ENCODE peak calls at places on chromosomes 2 and 18, in seven cellular contexts. T, M, F, D, A, G and I are unnamed samples.

GRCh38 chr2:96568094-96568493 is 31.5 kb downstream of the ARID5A start:
- DNase-seq in A (no peak), T (no peak), D (no peak), G (no peak), M (no peak), F (no peak), I (no peak)

GRCh38 chr2:26706616-26707473 is 14.3 kb downstream of the KCNK3 start:
- DNase-seq in G (no peak), F (no peak), T (no peak), A (no peak), D (no peak), M (no peak), I (no peak)

GRCh38 chr18:51339866-51340265 is 142.4 kb upstream of the MEX3C start:
- DNase-seq in T (no peak), A (peak; percentile 52), G (peak; percentile 37), D (no peak), F (no peak), M (no peak), I (no peak)

GRCh38 chr2:96116424-96116878 is at the start of gene ADRA2B:
- DNase-seq in A (peak; percentile 52), T (no peak), M (no peak), G (peak; percentile 73), F (no peak), D (peak; percentile 62), I (no peak)

GRCh38 chr2:233853353-233853752 is 982 bp downstream of the HJURP start:
- DNase-seq in T (no peak), A (peak; percentile 18), M (no peak), G (no peak), F (no peak), D (no peak), I (no peak)

GRCh38 chr2:31411771-31412170 is 2.8 kb downstream of the XDH start:
- DNase-seq in A (peak; percentile 63), D (no peak), G (no peak), M (no peak), T (no peak), F (no peak), I (no peak)

GRCh38 chr18:8963876-8964275 is 138.6 kb upstream of the NDUFV2 start:
- DNase-seq in D (no peak), A (no peak), F (no peak), G (no peak), T (no peak), M (no peak), I (no peak)

GRCh38 chr2:230906471-230907230 is 18.4 kb downstream of the GPR55 start:
- DNase-seq in D (peak; percentile 41), F (no peak), M (no peak), T (no peak), G (no peak), A (no peak), I (no peak)

GRCh38 chr2:229129738-229130371 is 141.2 kb downstream of the PID1 start:
- DNase-seq in A (peak; percentile 18), F (no peak), M (no peak), D (no peak), T (peak; percentile 38), G (peak; percentile 56), I (no peak)

GRCh38 chr2:102657770-102658169 is 38.4 kb downstream of the SLC9A2 start:
- DNase-seq in T (no peak), A (peak; percentile 65), D (no peak), F (no peak), G (no peak), M (no peak), I (no peak)

GRCh38 chr2:218679119-218679518 is 7.2 kb downstream of the STK36 start:
- DNase-seq in M (no peak), G (no peak), A (peak; percentile 46), D (no peak), T (no peak), F (no peak), I (no peak)

GRCh38 chr2:183037281-183037659 is 987 bp downstream of the NCKAP1 start:
- DNase-seq in A (peak; percentile 72), G (peak; percentile 51), F (no peak), M (no peak), D (no peak), T (peak; percentile 37), I (peak; percentile 24)

GRCh38 chr2:46309052-46309953 is 12.1 kb downstream of the EPAS1 start:
- DNase-seq in T (peak; percentile 75), F (no peak), D (no peak), A (peak; percentile 40), G (no peak), M (no peak), I (peak; percentile 29)

GRCh38 chr2:199108056-199108455 is 349.7 kb downstream of the SATB2 start:
- DNase-seq in D (no peak), M (no peak), G (no peak), A (no peak), T (peak; percentile 46), F (no peak), I (no peak)

GRCh38 chr2:134778372-134778771 is 59.6 kb upstream of the TMEM163 start:
- DNase-seq in A (no peak), T (no peak), F (no peak), G (no peak), D (no peak), M (no peak), I (no peak)

GRCh38 chr2:110741491-110741980 is 9.2 kb downstream of the ACOXL start:
- DNase-seq in G (peak; percentile 49), D (no peak), F (no peak), T (no peak), M (no peak), A (peak; percentile 97), I (no peak)

GRCh38 chr18:26655614-26656400 is 107.5 kb upstream of the KCTD1 start:
- DNase-seq in F (no peak), A (peak; percentile 59), G (peak; percentile 66), T (peak; percentile 21), M (no peak), D (peak; percentile 71), I (no peak)

GRCh38 chr2:40147360-40147759 is 304.5 kb downstream of the SLC8A1 start:
- DNase-seq in F (no peak), G (no peak), A (no peak), T (no peak), M (no peak), D (no peak), I (no peak)

GRCh38 chr2:2540406-2540805 is 209.3 kb upstream of the MYT1L start:
- DNase-seq in F (no peak), T (no peak), A (no peak), G (no peak), M (no peak), D (no peak), I (no peak)

GRCh38 chr2:26735883-26736588 is 28.0 kb upstream of the SLC35F6 start:
- DNase-seq in D (peak; percentile 82), T (no peak), G (no peak), M (no peak), A (no peak), F (no peak), I (no peak)

GRCh38 chr2:20052872-20053281 is 1.4 kb upstream of the LAPTM4A start:
- DNase-seq in D (no peak), T (peak; percentile 85), A (peak; percentile 73), M (no peak), G (peak; percentile 62), F (no peak), I (no peak)

GRCh38 chr2:141021109-141021508 is 1109.7 kb downstream of the LRP1B start:
- DNase-seq in M (no peak), D (no peak), F (no peak), G (no peak), A (peak; percentile 92), T (peak; percentile 68), I (no peak)

GRCh38 chr2:1502891-1503304 is 89.6 kb downstream of the TPO start:
- DNase-seq in D (no peak), A (no peak), T (no peak), M (no peak), G (no peak), F (no peak), I (no peak)

GRCh38 chr2:157182204-157182709 is 75.2 kb upstream of the GALNT5 start:
- DNase-seq in D (no peak), M (no peak), F (no peak), A (no peak), T (no peak), G (no peak), I (no peak)

GRCh38 chr2:156319811-156320490 is 12.6 kb downstream of the NR4A2 start:
- DNase-seq in G (no peak), A (no peak), T (no peak), D (peak; percentile 75), M (no peak), F (no peak), I (no peak)

GRCh38 chr2:168673265-168674222 is 128.9 kb upstream of the NOSTRIN start:
- DNase-seq in M (no peak), G (no peak), D (no peak), F (no peak), A (no peak), T (no peak), I (no peak)

GRCh38 chr2:1277634-1278033 is 135.6 kb upstream of the TPO start:
- DNase-seq in T (no peak), G (no peak), F (no peak), A (no peak), M (no peak), D (no peak), I (no peak)

GRCh38 chr2:237290249-237290648 is 123.7 kb downstream of the COL6A3 start:
- DNase-seq in F (no peak), G (no peak), D (no peak), M (no peak), T (peak; percentile 86), A (peak; percentile 67), I (peak; percentile 45)

GRCh38 chr2:215668329-215668728 is 232.5 kb upstream of the FN1 start:
- DNase-seq in M (no peak), F (no peak), T (peak; percentile 38), G (no peak), D (no peak), A (no peak), I (no peak)

GRCh38 chr2:190477563-190478454 is 56.7 kb downstream of the NEMP2 start:
- DNase-seq in G (no peak), A (no peak), D (no peak), M (no peak), F (no peak), T (peak; percentile 31), I (no peak)

GRCh38 chr18:36942264-36942663 is 113.3 kb downstream of the KIAA1328 start:
- DNase-seq in A (peak; percentile 45), M (peak; percentile 5), F (peak; percentile 10), T (peak; percentile 27), D (no peak), G (peak; percentile 18), I (no peak)

GRCh38 chr18:59357928-59358327 is 1.1 kb downstream of the LMAN1 start:
- DNase-seq in G (peak; percentile 25), A (peak; percentile 84), D (no peak), T (peak; percentile 68), M (peak; percentile 50), F (no peak), I (no peak)